ENCODE peak calls at places on chromosomes 1 and 21, in five cellular contexts. P is left lung, Z is EL, W is posterior cingulate gyrus, L is mesothelial cell of epicardium. D is an unnamed sample.

GRCh38 chr1:46718727-46719622 is at the start of gene EFCAB14:
- DNase-seq in L (peak; percentile 94), W (peak; percentile 96), Z (peak; percentile 90), P (peak; percentile 99), D (peak; percentile 83)

GRCh38 chr1:186188004-186188539 is 187.0 kb downstream of the TPR start:
- DNase-seq in L (no peak), P (no peak), Z (peak; percentile 91), W (no peak), D (peak; percentile 93)

GRCh38 chr1:149849947-149850360 is 49.4 kb upstream of the BOLA1 start:
- DNase-seq in Z (peak; percentile 21), P (no peak), L (no peak), W (no peak), D (peak; percentile 4)

GRCh38 chr21:44392916-44393315 is 39.5 kb downstream of the TRPM2 start:
- DNase-seq in Z (no peak), W (no peak), P (no peak), L (no peak), D (no peak)

GRCh38 chr21:39385299-39386145 is 36.6 kb upstream of the HMGN1 start:
- DNase-seq in L (no peak), W (peak; percentile 81), P (peak; percentile 92), Z (peak; percentile 82), D (no peak)

GRCh38 chr1:182972821-182973220 is 19.9 kb upstream of the SHCBP1L start:
- DNase-seq in Z (no peak), W (no peak), P (no peak), L (no peak), D (no peak)

GRCh38 chr1:147771216-147772125 is 11.1 kb upstream of the GJA5 start:
- DNase-seq in P (no peak), L (no peak), Z (peak; percentile 42), W (no peak), D (no peak)

GRCh38 chr1:234213576-234214128 is 159.6 kb upstream of the COA6 start:
- DNase-seq in P (no peak), W (no peak), Z (no peak), L (no peak), D (no peak)

GRCh38 chr1:67372136-67372535 is 58.1 kb downstream of the SERBP1 start:
- DNase-seq in P (no peak), Z (peak; percentile 36), W (no peak), L (no peak), D (no peak)

GRCh38 chr1:37793773-37794371 is at the start of gene MANEAL:
- DNase-seq in Z (peak; percentile 61), W (peak; percentile 50), L (no peak), P (peak; percentile 83), D (peak; percentile 36)

GRCh38 chr1:156419863-156420208 is 50.8 kb downstream of the RHBG start:
- DNase-seq in W (no peak), L (no peak), P (no peak), Z (no peak), D (no peak)

GRCh38 chr1:160363010-160363409 is 3.9 kb upstream of the NHLH1 start:
- DNase-seq in Z (no peak), L (no peak), P (no peak), W (no peak), D (no peak)

GRCh38 chr21:44490816-44491215 is 35.5 kb downstream of the LRRC3 start:
- DNase-seq in Z (no peak), L (no peak), P (no peak), W (no peak), D (no peak)

D was measured in HCEC 1CT.